ENCODE peak calls at places on chromosome 11, in five cellular contexts. One of them, this sample, is unnamed.

GRCh38 chr11:32884770-32885384 is 7.7 kb upstream of the QSER1 start:
- DNase-seq in BJ: no peak
- DNase-seq in RKO: peak
- DNase-seq in stimulated activated CD4-positive, alpha-beta T cell treated with anti-CD3 and anti-CD28 coated beads, Interleukin-2, amount 100 ng/mL, for 24 hours: no peak
- DNase-seq in stimulated activated CD8-positive, alpha-beta memory T cell treated with anti-CD3 and anti-CD28 coated beads, Interleukin-15, amount 100 ng/mL, for 1 hour: no peak
- DNase-seq in this sample: no peak

GRCh38 chr11:126544311-126545056 is 189.0 kb downstream of the ST3GAL4 start:
- DNase-seq in BJ: peak
- DNase-seq in RKO: no peak
- DNase-seq in stimulated activated CD4-positive, alpha-beta T cell treated with anti-CD3 and anti-CD28 coated beads, Interleukin-2, amount 100 ng/mL, for 24 hours: no peak
- DNase-seq in stimulated activated CD8-positive, alpha-beta memory T cell treated with anti-CD3 and anti-CD28 coated beads, Interleukin-15, amount 100 ng/mL, for 1 hour: no peak
- DNase-seq in this sample: no peak

GRCh38 chr11:17379383-17380180 is 8.9 kb downstream of the KCNJ11 start:
- DNase-seq in BJ: no peak
- DNase-seq in RKO: no peak
- DNase-seq in stimulated activated CD4-positive, alpha-beta T cell treated with anti-CD3 and anti-CD28 coated beads, Interleukin-2, amount 100 ng/mL, for 24 hours: no peak
- DNase-seq in stimulated activated CD8-positive, alpha-beta memory T cell treated with anti-CD3 and anti-CD28 coated beads, Interleukin-15, amount 100 ng/mL, for 1 hour: no peak
- DNase-seq in this sample: no peak

GRCh38 chr11:121023848-121024751 is at the start of gene TBCEL:
- DNase-seq in BJ: peak
- DNase-seq in RKO: peak
- DNase-seq in stimulated activated CD4-positive, alpha-beta T cell treated with anti-CD3 and anti-CD28 coated beads, Interleukin-2, amount 100 ng/mL, for 24 hours: peak
- DNase-seq in stimulated activated CD8-positive, alpha-beta memory T cell treated with anti-CD3 and anti-CD28 coated beads, Interleukin-15, amount 100 ng/mL, for 1 hour: peak
- DNase-seq in this sample: peak

GRCh38 chr11:25928076-25928475 is 403.9 kb upstream of the ANO3 start:
- DNase-seq in BJ: no peak
- DNase-seq in RKO: no peak
- DNase-seq in stimulated activated CD4-positive, alpha-beta T cell treated with anti-CD3 and anti-CD28 coated beads, Interleukin-2, amount 100 ng/mL, for 24 hours: no peak
- DNase-seq in stimulated activated CD8-positive, alpha-beta memory T cell treated with anti-CD3 and anti-CD28 coated beads, Interleukin-15, amount 100 ng/mL, for 1 hour: no peak
- DNase-seq in this sample: no peak

GRCh38 chr11:36077886-36078685 is 134.2 kb downstream of the LDLRAD3 start:
- DNase-seq in BJ: no peak
- DNase-seq in RKO: peak
- DNase-seq in stimulated activated CD4-positive, alpha-beta T cell treated with anti-CD3 and anti-CD28 coated beads, Interleukin-2, amount 100 ng/mL, for 24 hours: no peak
- DNase-seq in stimulated activated CD8-positive, alpha-beta memory T cell treated with anti-CD3 and anti-CD28 coated beads, Interleukin-15, amount 100 ng/mL, for 1 hour: no peak
- DNase-seq in this sample: no peak

GRCh38 chr11:17014774-17015638 is 792 bp upstream of the PLEKHA7 start:
- DNase-seq in BJ: no peak
- DNase-seq in RKO: peak
- DNase-seq in stimulated activated CD4-positive, alpha-beta T cell treated with anti-CD3 and anti-CD28 coated beads, Interleukin-2, amount 100 ng/mL, for 24 hours: peak
- DNase-seq in stimulated activated CD8-positive, alpha-beta memory T cell treated with anti-CD3 and anti-CD28 coated beads, Interleukin-15, amount 100 ng/mL, for 1 hour: no peak
- DNase-seq in this sample: no peak

GRCh38 chr11:7486731-7487130 is 1.4 kb downstream of the OLFML1 start:
- DNase-seq in BJ: no peak
- DNase-seq in RKO: no peak
- DNase-seq in stimulated activated CD4-positive, alpha-beta T cell treated with anti-CD3 and anti-CD28 coated beads, Interleukin-2, amount 100 ng/mL, for 24 hours: no peak
- DNase-seq in stimulated activated CD8-positive, alpha-beta memory T cell treated with anti-CD3 and anti-CD28 coated beads, Interleukin-15, amount 100 ng/mL, for 1 hour: no peak
- DNase-seq in this sample: no peak

GRCh38 chr11:129881570-129882170 is 13.7 kb downstream of the NFRKB start:
- DNase-seq in BJ: no peak
- DNase-seq in RKO: peak
- DNase-seq in stimulated activated CD4-positive, alpha-beta T cell treated with anti-CD3 and anti-CD28 coated beads, Interleukin-2, amount 100 ng/mL, for 24 hours: peak
- DNase-seq in stimulated activated CD8-positive, alpha-beta memory T cell treated with anti-CD3 and anti-CD28 coated beads, Interleukin-15, amount 100 ng/mL, for 1 hour: no peak
- DNase-seq in this sample: no peak

GRCh38 chr11:47161134-47161854 is 15.4 kb downstream of the ARFGAP2 start:
- DNase-seq in BJ: no peak
- DNase-seq in RKO: peak
- DNase-seq in stimulated activated CD4-positive, alpha-beta T cell treated with anti-CD3 and anti-CD28 coated beads, Interleukin-2, amount 100 ng/mL, for 24 hours: peak
- DNase-seq in stimulated activated CD8-positive, alpha-beta memory T cell treated with anti-CD3 and anti-CD28 coated beads, Interleukin-15, amount 100 ng/mL, for 1 hour: peak
- DNase-seq in this sample: peak

GRCh38 chr11:80726236-80726635 is 1285.4 kb upstream of the TENM4 start:
- DNase-seq in BJ: no peak
- DNase-seq in RKO: no peak
- DNase-seq in stimulated activated CD4-positive, alpha-beta T cell treated with anti-CD3 and anti-CD28 coated beads, Interleukin-2, amount 100 ng/mL, for 24 hours: no peak
- DNase-seq in stimulated activated CD8-positive, alpha-beta memory T cell treated with anti-CD3 and anti-CD28 coated beads, Interleukin-15, amount 100 ng/mL, for 1 hour: no peak
- DNase-seq in this sample: no peak

GRCh38 chr11:34585870-34586654 is 34.8 kb upstream of the EHF start:
- DNase-seq in BJ: no peak
- DNase-seq in RKO: peak
- DNase-seq in stimulated activated CD4-positive, alpha-beta T cell treated with anti-CD3 and anti-CD28 coated beads, Interleukin-2, amount 100 ng/mL, for 24 hours: no peak
- DNase-seq in stimulated activated CD8-positive, alpha-beta memory T cell treated with anti-CD3 and anti-CD28 coated beads, Interleukin-15, amount 100 ng/mL, for 1 hour: no peak
- DNase-seq in this sample: no peak

GRCh38 chr11:85569525-85569924 is 57.6 kb downstream of the DLG2 start:
- DNase-seq in BJ: no peak
- DNase-seq in RKO: no peak
- DNase-seq in stimulated activated CD4-positive, alpha-beta T cell treated with anti-CD3 and anti-CD28 coated beads, Interleukin-2, amount 100 ng/mL, for 24 hours: no peak
- DNase-seq in stimulated activated CD8-positive, alpha-beta memory T cell treated with anti-CD3 and anti-CD28 coated beads, Interleukin-15, amount 100 ng/mL, for 1 hour: no peak
- DNase-seq in this sample: no peak

GRCh38 chr11:23573430-23573829 is 713.2 kb upstream of the CCDC179 start:
- DNase-seq in BJ: no peak
- DNase-seq in RKO: no peak
- DNase-seq in stimulated activated CD4-positive, alpha-beta T cell treated with anti-CD3 and anti-CD28 coated beads, Interleukin-2, amount 100 ng/mL, for 24 hours: no peak
- DNase-seq in stimulated activated CD8-positive, alpha-beta memory T cell treated with anti-CD3 and anti-CD28 coated beads, Interleukin-15, amount 100 ng/mL, for 1 hour: no peak
- DNase-seq in this sample: no peak

GRCh38 chr11:85132839-85133238 is 494.3 kb downstream of the DLG2 start:
- DNase-seq in BJ: no peak
- DNase-seq in RKO: no peak
- DNase-seq in stimulated activated CD4-positive, alpha-beta T cell treated with anti-CD3 and anti-CD28 coated beads, Interleukin-2, amount 100 ng/mL, for 24 hours: no peak
- DNase-seq in stimulated activated CD8-positive, alpha-beta memory T cell treated with anti-CD3 and anti-CD28 coated beads, Interleukin-15, amount 100 ng/mL, for 1 hour: no peak
- DNase-seq in this sample: no peak

GRCh38 chr11:118641463-118642019 is 34.1 kb downstream of the PHLDB1 start:
- DNase-seq in BJ: no peak
- DNase-seq in RKO: no peak
- DNase-seq in stimulated activated CD4-positive, alpha-beta T cell treated with anti-CD3 and anti-CD28 coated beads, Interleukin-2, amount 100 ng/mL, for 24 hours: no peak
- DNase-seq in stimulated activated CD8-positive, alpha-beta memory T cell treated with anti-CD3 and anti-CD28 coated beads, Interleukin-15, amount 100 ng/mL, for 1 hour: no peak
- DNase-seq in this sample: no peak

GRCh38 chr11:117572129-117572528 is 224.9 kb downstream of the DSCAML1 start:
- DNase-seq in BJ: no peak
- DNase-seq in RKO: no peak
- DNase-seq in stimulated activated CD4-positive, alpha-beta T cell treated with anti-CD3 and anti-CD28 coated beads, Interleukin-2, amount 100 ng/mL, for 24 hours: no peak
- DNase-seq in stimulated activated CD8-positive, alpha-beta memory T cell treated with anti-CD3 and anti-CD28 coated beads, Interleukin-15, amount 100 ng/mL, for 1 hour: no peak
- DNase-seq in this sample: no peak

GRCh38 chr11:27254744-27255446 is 108.1 kb downstream of the CCDC34 start:
- DNase-seq in BJ: peak
- DNase-seq in RKO: no peak
- DNase-seq in stimulated activated CD4-positive, alpha-beta T cell treated with anti-CD3 and anti-CD28 coated beads, Interleukin-2, amount 100 ng/mL, for 24 hours: no peak
- DNase-seq in stimulated activated CD8-positive, alpha-beta memory T cell treated with anti-CD3 and anti-CD28 coated beads, Interleukin-15, amount 100 ng/mL, for 1 hour: no peak
- DNase-seq in this sample: no peak

GRCh38 chr11:76695767-76696166 is 25.2 kb upstream of the LRRC32 start:
- DNase-seq in BJ: no peak
- DNase-seq in RKO: no peak
- DNase-seq in stimulated activated CD4-positive, alpha-beta T cell treated with anti-CD3 and anti-CD28 coated beads, Interleukin-2, amount 100 ng/mL, for 24 hours: no peak
- DNase-seq in stimulated activated CD8-positive, alpha-beta memory T cell treated with anti-CD3 and anti-CD28 coated beads, Interleukin-15, amount 100 ng/mL, for 1 hour: no peak
- DNase-seq in this sample: no peak

GRCh38 chr11:96390403-96390830 is 604 bp downstream of the JRKL start:
- DNase-seq in BJ: no peak
- DNase-seq in RKO: peak
- DNase-seq in stimulated activated CD4-positive, alpha-beta T cell treated with anti-CD3 and anti-CD28 coated beads, Interleukin-2, amount 100 ng/mL, for 24 hours: no peak
- DNase-seq in stimulated activated CD8-positive, alpha-beta memory T cell treated with anti-CD3 and anti-CD28 coated beads, Interleukin-15, amount 100 ng/mL, for 1 hour: no peak
- DNase-seq in this sample: no peak

GRCh38 chr11:126511475-126512115 is 156.1 kb downstream of the ST3GAL4 start:
- DNase-seq in BJ: no peak
- DNase-seq in RKO: no peak
- DNase-seq in stimulated activated CD4-positive, alpha-beta T cell treated with anti-CD3 and anti-CD28 coated beads, Interleukin-2, amount 100 ng/mL, for 24 hours: no peak
- DNase-seq in stimulated activated CD8-positive, alpha-beta memory T cell treated with anti-CD3 and anti-CD28 coated beads, Interleukin-15, amount 100 ng/mL, for 1 hour: no peak
- DNase-seq in this sample: no peak

GRCh38 chr11:93908689-93909088 is 58.3 kb upstream of the VSTM5 start:
- DNase-seq in BJ: peak
- DNase-seq in RKO: peak
- DNase-seq in stimulated activated CD4-positive, alpha-beta T cell treated with anti-CD3 and anti-CD28 coated beads, Interleukin-2, amount 100 ng/mL, for 24 hours: no peak
- DNase-seq in stimulated activated CD8-positive, alpha-beta memory T cell treated with anti-CD3 and anti-CD28 coated beads, Interleukin-15, amount 100 ng/mL, for 1 hour: no peak
- DNase-seq in this sample: no peak

GRCh38 chr11:129998107-129998506 is 4.5 kb downstream of the PRDM10 start:
- DNase-seq in BJ: no peak
- DNase-seq in RKO: no peak
- DNase-seq in stimulated activated CD4-positive, alpha-beta T cell treated with anti-CD3 and anti-CD28 coated beads, Interleukin-2, amount 100 ng/mL, for 24 hours: no peak
- DNase-seq in stimulated activated CD8-positive, alpha-beta memory T cell treated with anti-CD3 and anti-CD28 coated beads, Interleukin-15, amount 100 ng/mL, for 1 hour: no peak
- DNase-seq in this sample: no peak

GRCh38 chr11:80315263-80315662 is 874.4 kb upstream of the TENM4 start:
- DNase-seq in BJ: no peak
- DNase-seq in RKO: no peak
- DNase-seq in stimulated activated CD4-positive, alpha-beta T cell treated with anti-CD3 and anti-CD28 coated beads, Interleukin-2, amount 100 ng/mL, for 24 hours: no peak
- DNase-seq in stimulated activated CD8-positive, alpha-beta memory T cell treated with anti-CD3 and anti-CD28 coated beads, Interleukin-15, amount 100 ng/mL, for 1 hour: no peak
- DNase-seq in this sample: no peak

GRCh38 chr11:10866893-10867331 is 9.1 kb upstream of the ZBED5 start:
- DNase-seq in BJ: no peak
- DNase-seq in RKO: peak
- DNase-seq in stimulated activated CD4-positive, alpha-beta T cell treated with anti-CD3 and anti-CD28 coated beads, Interleukin-2, amount 100 ng/mL, for 24 hours: no peak
- DNase-seq in stimulated activated CD8-positive, alpha-beta memory T cell treated with anti-CD3 and anti-CD28 coated beads, Interleukin-15, amount 100 ng/mL, for 1 hour: no peak
- DNase-seq in this sample: no peak

GRCh38 chr11:75896843-75897419 is 81.9 kb downstream of the UVRAG start:
- DNase-seq in BJ: no peak
- DNase-seq in RKO: peak
- DNase-seq in stimulated activated CD4-positive, alpha-beta T cell treated with anti-CD3 and anti-CD28 coated beads, Interleukin-2, amount 100 ng/mL, for 24 hours: no peak
- DNase-seq in stimulated activated CD8-positive, alpha-beta memory T cell treated with anti-CD3 and anti-CD28 coated beads, Interleukin-15, amount 100 ng/mL, for 1 hour: no peak
- DNase-seq in this sample: no peak

GRCh38 chr11:115214644-115215305 is 289.4 kb downstream of the CADM1 start:
- DNase-seq in BJ: no peak
- DNase-seq in RKO: no peak
- DNase-seq in stimulated activated CD4-positive, alpha-beta T cell treated with anti-CD3 and anti-CD28 coated beads, Interleukin-2, amount 100 ng/mL, for 24 hours: no peak
- DNase-seq in stimulated activated CD8-positive, alpha-beta memory T cell treated with anti-CD3 and anti-CD28 coated beads, Interleukin-15, amount 100 ng/mL, for 1 hour: no peak
- DNase-seq in this sample: no peak

GRCh38 chr11:6647282-6647679 is 8.3 kb downstream of the DCHS1 start:
- DNase-seq in BJ: peak
- DNase-seq in RKO: no peak
- DNase-seq in stimulated activated CD4-positive, alpha-beta T cell treated with anti-CD3 and anti-CD28 coated beads, Interleukin-2, amount 100 ng/mL, for 24 hours: no peak
- DNase-seq in stimulated activated CD8-positive, alpha-beta memory T cell treated with anti-CD3 and anti-CD28 coated beads, Interleukin-15, amount 100 ng/mL, for 1 hour: no peak
- DNase-seq in this sample: no peak

GRCh38 chr11:122267602-122268001 is 151.6 kb upstream of the BLID start:
- DNase-seq in BJ: no peak
- DNase-seq in RKO: no peak
- DNase-seq in stimulated activated CD4-positive, alpha-beta T cell treated with anti-CD3 and anti-CD28 coated beads, Interleukin-2, amount 100 ng/mL, for 24 hours: no peak
- DNase-seq in stimulated activated CD8-positive, alpha-beta memory T cell treated with anti-CD3 and anti-CD28 coated beads, Interleukin-15, amount 100 ng/mL, for 1 hour: no peak
- DNase-seq in this sample: no peak

GRCh38 chr11:66336234-66337102 is at the start of gene RIN1:
- DNase-seq in BJ: peak
- DNase-seq in RKO: peak
- DNase-seq in stimulated activated CD4-positive, alpha-beta T cell treated with anti-CD3 and anti-CD28 coated beads, Interleukin-2, amount 100 ng/mL, for 24 hours: peak
- DNase-seq in stimulated activated CD8-positive, alpha-beta memory T cell treated with anti-CD3 and anti-CD28 coated beads, Interleukin-15, amount 100 ng/mL, for 1 hour: no peak
- DNase-seq in this sample: no peak

This sample was measured in central memory CD8-positive, alpha-beta T cell.